ENCODE peak calls at places on chromosomes 16 and 17, in nine cellular contexts. One of them, this sample, is unnamed.

GRCh38 chr16:55078153-55078552 is 147.5 kb downstream of the IRX5 start:
- DNase-seq in PC-3: no peak
- DNase-seq in NCI-H446: no peak
- DNase-seq in GM12865: no peak
- DNase-seq in endothelial cell: no peak
- DNase-seq in HCEC 1CT: no peak
- DNase-seq in NCI-H1048: no peak
- DNase-seq in ascending aorta: no peak
- DNase-seq in iris pigment epithelial cell: no peak
- DNase-seq in this sample: no peak

GRCh38 chr16:21626659-21627277 is 25.6 kb downstream of the IGSF6 start:
- DNase-seq in PC-3: peak
- DNase-seq in NCI-H446: no peak
- DNase-seq in GM12865: no peak
- DNase-seq in endothelial cell: no peak
- DNase-seq in HCEC 1CT: peak
- DNase-seq in NCI-H1048: no peak
- DNase-seq in ascending aorta: no peak
- DNase-seq in iris pigment epithelial cell: peak
- DNase-seq in this sample: no peak

GRCh38 chr16:72963921-72964320 is 84.0 kb downstream of the ZFHX3 start:
- DNase-seq in PC-3: no peak
- DNase-seq in NCI-H446: no peak
- DNase-seq in GM12865: no peak
- DNase-seq in endothelial cell: no peak
- DNase-seq in HCEC 1CT: no peak
- DNase-seq in NCI-H1048: no peak
- DNase-seq in ascending aorta: no peak
- DNase-seq in iris pigment epithelial cell: peak
- DNase-seq in this sample: no peak

GRCh38 chr16:73523209-73523608 is 475.3 kb upstream of the ZFHX3 start:
- DNase-seq in PC-3: no peak
- DNase-seq in NCI-H446: no peak
- DNase-seq in GM12865: no peak
- DNase-seq in endothelial cell: no peak
- DNase-seq in HCEC 1CT: no peak
- DNase-seq in NCI-H1048: no peak
- DNase-seq in ascending aorta: no peak
- DNase-seq in iris pigment epithelial cell: no peak
- DNase-seq in this sample: no peak

GRCh38 chr16:29784901-29785500 is 5.5 kb upstream of the KIF22 start:
- DNase-seq in PC-3: no peak
- DNase-seq in NCI-H446: no peak
- DNase-seq in GM12865: peak
- DNase-seq in endothelial cell: peak
- DNase-seq in HCEC 1CT: peak
- DNase-seq in NCI-H1048: no peak
- DNase-seq in ascending aorta: peak
- DNase-seq in iris pigment epithelial cell: peak
- DNase-seq in this sample: peak

GRCh38 chr17:59845595-59846390 is 47.0 kb downstream of the TUBD1 start:
- DNase-seq in PC-3: peak
- DNase-seq in NCI-H446: no peak
- DNase-seq in GM12865: peak
- DNase-seq in endothelial cell: no peak
- DNase-seq in HCEC 1CT: peak
- DNase-seq in NCI-H1048: peak
- DNase-seq in ascending aorta: no peak
- DNase-seq in iris pigment epithelial cell: peak
- DNase-seq in this sample: no peak

GRCh38 chr16:58832496-58832895 is 98.4 kb upstream of the GOT2 start:
- DNase-seq in PC-3: no peak
- DNase-seq in NCI-H446: no peak
- DNase-seq in GM12865: no peak
- DNase-seq in endothelial cell: no peak
- DNase-seq in HCEC 1CT: no peak
- DNase-seq in NCI-H1048: no peak
- DNase-seq in ascending aorta: no peak
- DNase-seq in iris pigment epithelial cell: no peak
- DNase-seq in this sample: no peak

GRCh38 chr16:24721830-24722238 is 7.6 kb upstream of the TNRC6A start:
- DNase-seq in PC-3: peak
- DNase-seq in NCI-H446: no peak
- DNase-seq in GM12865: no peak
- DNase-seq in endothelial cell: no peak
- DNase-seq in HCEC 1CT: no peak
- DNase-seq in NCI-H1048: no peak
- DNase-seq in ascending aorta: no peak
- DNase-seq in iris pigment epithelial cell: no peak
- DNase-seq in this sample: no peak

GRCh38 chr17:81040791-81041337 is 5.9 kb downstream of the BAIAP2 start:
- DNase-seq in PC-3: peak
- DNase-seq in NCI-H446: no peak
- DNase-seq in GM12865: peak
- DNase-seq in endothelial cell: peak
- DNase-seq in HCEC 1CT: no peak
- DNase-seq in NCI-H1048: no peak
- DNase-seq in ascending aorta: no peak
- DNase-seq in iris pigment epithelial cell: no peak
- DNase-seq in this sample: no peak